ENCODE peak calls at places on chromosome 17, in four cellular contexts. P is thyroid gland, X is T-cell, W is NCI-H774. J is an unnamed sample.
A peak's percentile ranks its signal among the peaks of the same experiment; 100 is the strongest.

GRCh38 chr17:44556114-44556853 is 1.0 kb upstream of the FZD2 start:
- DNase-seq in P (peak; percentile 47), X (no peak), W (peak; percentile 40), J (no peak)

GRCh38 chr17:82231562-82232321 is 2.9 kb downstream of the SLC16A3 start:
- DNase-seq in P (peak; percentile 59), X (no peak), W (peak; percentile 46), J (no peak)

GRCh38 chr17:13513039-13513405 is 88.7 kb downstream of the HS3ST3A1 start:
- DNase-seq in P (no peak), X (no peak), W (no peak), J (peak; percentile 48)

GRCh38 chr17:60909405-60909804 is 231.8 kb downstream of the BCAS3 start:
- DNase-seq in P (no peak), X (no peak), W (no peak), J (no peak)

GRCh38 chr17:9036336-9036735 is 15.0 kb downstream of the NTN1 start:
- DNase-seq in P (no peak), X (no peak), W (no peak), J (no peak)

GRCh38 chr17:7932483-7932891 is 481 bp downstream of the CNTROB start:
- DNase-seq in P (peak; percentile 21), X (no peak), W (no peak), J (no peak)

GRCh38 chr17:64200080-64201042 is 62.7 kb downstream of the TEX2 start:
- DNase-seq in P (no peak), X (no peak), W (peak; percentile 12), J (no peak)

GRCh38 chr17:77778636-77779524 is 179.6 kb upstream of the TNRC6C start:
- DNase-seq in P (peak; percentile 84), X (no peak), W (no peak), J (no peak)

GRCh38 chr17:74822329-74823175 is 37.1 kb downstream of the GRIN2C start:
- DNase-seq in P (peak; percentile 45), X (no peak), W (no peak), J (no peak)

GRCh38 chr17:48909796-48910195 is 1.6 kb downstream of the UBE2Z start:
- DNase-seq in P (peak; percentile 10), X (no peak), W (no peak), J (no peak)

GRCh38 chr17:81308161-81308560 is 13.1 kb upstream of the SLC38A10 start:
- DNase-seq in P (no peak), X (no peak), W (no peak), J (no peak)

GRCh38 chr17:67431210-67432015 is 54.3 kb downstream of the PITPNC1 start:
- DNase-seq in P (no peak), X (no peak), W (no peak), J (peak; percentile 60)

GRCh38 chr17:55286681-55287589 is 22.2 kb downstream of the HLF start:
- DNase-seq in P (no peak), X (no peak), W (no peak), J (peak; percentile 51)

GRCh38 chr17:40122466-40122943 is 734 bp downstream of the MSL1 start:
- DNase-seq in P (peak; percentile 56), X (no peak), W (peak; percentile 32), J (no peak)

GRCh38 chr17:71022758-71023157 is 853.4 kb downstream of the KCNJ2 start:
- DNase-seq in P (no peak), X (no peak), W (no peak), J (no peak)

GRCh38 chr17:37465058-37465616 is 24.6 kb upstream of the DUSP14 start:
- DNase-seq in P (no peak), X (no peak), W (no peak), J (no peak)

GRCh38 chr17:51258756-51259573 is 884 bp downstream of the MBTD1 start:
- DNase-seq in P (peak; percentile 5), X (no peak), W (no peak), J (no peak)

GRCh38 chr17:37117743-37118142 is 169.0 kb downstream of the AATF start:
- DNase-seq in P (peak; percentile 52), X (no peak), W (peak; percentile 15), J (no peak)

GRCh38 chr17:79955961-79956735 is 79.5 kb downstream of the TBC1D16 start:
- DNase-seq in P (no peak), X (no peak), W (no peak), J (no peak)

GRCh38 chr17:67519801-67520251 is 142.7 kb downstream of the PITPNC1 start:
- DNase-seq in P (no peak), X (no peak), W (no peak), J (no peak)

GRCh38 chr17:78794399-78794798 is 12.3 kb upstream of the CYTH1 start:
- DNase-seq in P (no peak), X (no peak), W (no peak), J (no peak)

GRCh38 chr17:75476274-75476673 is 19.8 kb downstream of the TMEM94 start:
- DNase-seq in P (no peak), X (no peak), W (no peak), J (no peak)

GRCh38 chr17:39139137-39139516 is 12.3 kb downstream of the PLXDC1 start:
- DNase-seq in P (no peak), X (no peak), W (no peak), J (no peak)

GRCh38 chr17:44865231-44865660 is 17.6 kb downstream of the HIGD1B start:
- DNase-seq in P (peak; percentile 68), X (peak; percentile 71), W (peak; percentile 54), J (peak; percentile 20)

GRCh38 chr17:51585514-51586104 is 325.3 kb downstream of the UTP18 start:
- DNase-seq in P (peak; percentile 43), X (no peak), W (no peak), J (no peak)

GRCh38 chr17:2054740-2055493 is at the start of gene HIC1:
- DNase-seq in P (peak; percentile 72), X (peak; percentile 55), W (peak; percentile 15), J (no peak)

GRCh38 chr17:13575922-13576419 is 25.8 kb downstream of the HS3ST3A1 start:
- DNase-seq in P (no peak), X (no peak), W (no peak), J (no peak)

J was measured in skeletal muscle cell.